ENCODE peak calls at places on chromosomes 1 and 21, in eight cellular contexts. One of them, this sample, is unnamed.

GRCh38 chr1:36222481-36223372 is 1.5 kb upstream of the THRAP3 start:
- DNase-seq in fibroblast of the aortic adventitia: no peak
- DNase-seq in heart left ventricle: no peak
- DNase-seq in LNCaP clone FGC: no peak
- DNase-seq in left ventricle myocardium inferior: no peak
- DNase-seq in fibroblast of mammary gland: peak
- DNase-seq in type B pancreatic cell: no peak
- DNase-seq in A549: no peak
- DNase-seq in this sample: no peak

GRCh38 chr1:31683997-31684396 is 19.8 kb downstream of the COL16A1 start:
- DNase-seq in fibroblast of the aortic adventitia: no peak
- DNase-seq in heart left ventricle: no peak
- DNase-seq in LNCaP clone FGC: no peak
- DNase-seq in left ventricle myocardium inferior: no peak
- DNase-seq in fibroblast of mammary gland: no peak
- DNase-seq in type B pancreatic cell: no peak
- DNase-seq in A549: no peak
- DNase-seq in this sample: no peak

GRCh38 chr1:2988256-2988655 is 33.0 kb upstream of the ACTRT2 start:
- DNase-seq in fibroblast of the aortic adventitia: no peak
- DNase-seq in heart left ventricle: no peak
- DNase-seq in LNCaP clone FGC: no peak
- DNase-seq in left ventricle myocardium inferior: no peak
- DNase-seq in fibroblast of mammary gland: no peak
- DNase-seq in type B pancreatic cell: peak
- DNase-seq in A549: no peak
- DNase-seq in this sample: no peak

GRCh38 chr1:197137322-197137721 is 9.1 kb downstream of the ASPM start:
- DNase-seq in fibroblast of the aortic adventitia: no peak
- DNase-seq in heart left ventricle: no peak
- DNase-seq in LNCaP clone FGC: no peak
- DNase-seq in left ventricle myocardium inferior: no peak
- DNase-seq in fibroblast of mammary gland: no peak
- DNase-seq in type B pancreatic cell: no peak
- DNase-seq in A549: no peak
- DNase-seq in this sample: no peak

GRCh38 chr1:240687820-240688219 is 75.9 kb upstream of the GREM2 start:
- DNase-seq in fibroblast of the aortic adventitia: no peak
- DNase-seq in heart left ventricle: no peak
- DNase-seq in LNCaP clone FGC: peak
- DNase-seq in left ventricle myocardium inferior: no peak
- DNase-seq in fibroblast of mammary gland: no peak
- DNase-seq in type B pancreatic cell: no peak
- DNase-seq in A549: no peak
- DNase-seq in this sample: no peak

GRCh38 chr1:244639561-244639960 is 13.4 kb upstream of the DESI2 start:
- DNase-seq in fibroblast of the aortic adventitia: no peak
- DNase-seq in heart left ventricle: no peak
- DNase-seq in LNCaP clone FGC: no peak
- DNase-seq in left ventricle myocardium inferior: no peak
- DNase-seq in fibroblast of mammary gland: no peak
- DNase-seq in type B pancreatic cell: no peak
- DNase-seq in A549: no peak
- DNase-seq in this sample: no peak

GRCh38 chr1:82125866-82126265 is 325.1 kb downstream of the ADGRL2 start:
- DNase-seq in fibroblast of the aortic adventitia: no peak
- DNase-seq in heart left ventricle: no peak
- DNase-seq in LNCaP clone FGC: no peak
- DNase-seq in left ventricle myocardium inferior: no peak
- DNase-seq in fibroblast of mammary gland: no peak
- DNase-seq in type B pancreatic cell: no peak
- DNase-seq in A549: no peak
- DNase-seq in this sample: no peak

GRCh38 chr1:223846668-223847007 is 891 bp upstream of the TP53BP2 start:
- DNase-seq in fibroblast of the aortic adventitia: no peak
- DNase-seq in heart left ventricle: peak
- DNase-seq in LNCaP clone FGC: no peak
- DNase-seq in left ventricle myocardium inferior: no peak
- DNase-seq in fibroblast of mammary gland: peak
- DNase-seq in type B pancreatic cell: no peak
- DNase-seq in A549: peak
- DNase-seq in this sample: no peak

GRCh38 chr1:206002833-206003532 is at the start of gene RAB7B:
- DNase-seq in fibroblast of the aortic adventitia: peak
- DNase-seq in heart left ventricle: peak
- DNase-seq in LNCaP clone FGC: no peak
- DNase-seq in left ventricle myocardium inferior: peak
- DNase-seq in fibroblast of mammary gland: peak
- DNase-seq in type B pancreatic cell: peak
- DNase-seq in A549: no peak
- DNase-seq in this sample: no peak

GRCh38 chr1:59549903-59550302 is 253.0 kb downstream of the FGGY start:
- DNase-seq in fibroblast of the aortic adventitia: peak
- DNase-seq in heart left ventricle: no peak
- DNase-seq in LNCaP clone FGC: no peak
- DNase-seq in left ventricle myocardium inferior: no peak
- DNase-seq in fibroblast of mammary gland: peak
- DNase-seq in type B pancreatic cell: no peak
- DNase-seq in A549: no peak
- DNase-seq in this sample: no peak

GRCh38 chr1:44290250-44291094 is 64.6 kb downstream of the ERI3 start:
- DNase-seq in fibroblast of the aortic adventitia: no peak
- DNase-seq in heart left ventricle: no peak
- DNase-seq in LNCaP clone FGC: no peak
- DNase-seq in left ventricle myocardium inferior: no peak
- DNase-seq in fibroblast of mammary gland: no peak
- DNase-seq in type B pancreatic cell: no peak
- DNase-seq in A549: no peak
- DNase-seq in this sample: no peak

GRCh38 chr21:33286600-33287456 is 20.7 kb downstream of the IL10RB start:
- DNase-seq in fibroblast of the aortic adventitia: peak
- DNase-seq in heart left ventricle: peak
- DNase-seq in LNCaP clone FGC: no peak
- DNase-seq in left ventricle myocardium inferior: peak
- DNase-seq in fibroblast of mammary gland: peak
- DNase-seq in type B pancreatic cell: no peak
- DNase-seq in A549: peak
- DNase-seq in this sample: no peak

GRCh38 chr1:27402349-27402754 is 9.9 kb downstream of the GPR3 start:
- DNase-seq in fibroblast of the aortic adventitia: peak
- DNase-seq in heart left ventricle: peak
- DNase-seq in LNCaP clone FGC: no peak
- DNase-seq in left ventricle myocardium inferior: peak
- DNase-seq in fibroblast of mammary gland: peak
- DNase-seq in type B pancreatic cell: no peak
- DNase-seq in A549: peak
- DNase-seq in this sample: no peak

GRCh38 chr1:174953657-174954435 is 45.9 kb upstream of the CACYBP start:
- DNase-seq in fibroblast of the aortic adventitia: no peak
- DNase-seq in heart left ventricle: no peak
- DNase-seq in LNCaP clone FGC: no peak
- DNase-seq in left ventricle myocardium inferior: no peak
- DNase-seq in fibroblast of mammary gland: no peak
- DNase-seq in type B pancreatic cell: no peak
- DNase-seq in A549: peak
- DNase-seq in this sample: no peak

GRCh38 chr1:36653850-36654249 is 171.1 kb upstream of the CSF3R start:
- DNase-seq in fibroblast of the aortic adventitia: peak
- DNase-seq in heart left ventricle: no peak
- DNase-seq in LNCaP clone FGC: peak
- DNase-seq in left ventricle myocardium inferior: peak
- DNase-seq in fibroblast of mammary gland: peak
- DNase-seq in type B pancreatic cell: no peak
- DNase-seq in A549: peak
- DNase-seq in this sample: no peak

GRCh38 chr21:14737922-14738321 is 191.8 kb upstream of the SAMSN1 start:
- DNase-seq in fibroblast of the aortic adventitia: peak
- DNase-seq in heart left ventricle: peak
- DNase-seq in LNCaP clone FGC: peak
- DNase-seq in left ventricle myocardium inferior: no peak
- DNase-seq in fibroblast of mammary gland: peak
- DNase-seq in type B pancreatic cell: no peak
- DNase-seq in A549: peak
- DNase-seq in this sample: no peak

GRCh38 chr1:8061673-8062386 is 35.7 kb upstream of the ERRFI1 start:
- DNase-seq in fibroblast of the aortic adventitia: peak
- DNase-seq in heart left ventricle: no peak
- DNase-seq in LNCaP clone FGC: no peak
- DNase-seq in left ventricle myocardium inferior: no peak
- DNase-seq in fibroblast of mammary gland: peak
- DNase-seq in type B pancreatic cell: no peak
- DNase-seq in A549: peak
- DNase-seq in this sample: no peak

GRCh38 chr21:36422279-36423098 is 37.3 kb downstream of the CHAF1B start:
- DNase-seq in fibroblast of the aortic adventitia: peak
- DNase-seq in heart left ventricle: peak
- DNase-seq in LNCaP clone FGC: peak
- DNase-seq in left ventricle myocardium inferior: peak
- DNase-seq in fibroblast of mammary gland: peak
- DNase-seq in type B pancreatic cell: no peak
- DNase-seq in A549: peak
- DNase-seq in this sample: no peak

GRCh38 chr1:218156602-218157001 is 128.5 kb upstream of the RRP15 start:
- DNase-seq in fibroblast of the aortic adventitia: no peak
- DNase-seq in heart left ventricle: no peak
- DNase-seq in LNCaP clone FGC: no peak
- DNase-seq in left ventricle myocardium inferior: peak
- DNase-seq in fibroblast of mammary gland: no peak
- DNase-seq in type B pancreatic cell: no peak
- DNase-seq in A549: no peak
- DNase-seq in this sample: no peak
- TF ChIP-seq CTCF in fibroblast of the aortic adventitia: no peak
- TF ChIP-seq CTCF in heart left ventricle: no peak
- TF ChIP-seq CTCF in LNCaP clone FGC: no peak
- TF ChIP-seq CTCF in left ventricle myocardium inferior: no peak
- TF ChIP-seq CTCF in fibroblast of mammary gland: no peak
- TF ChIP-seq CTCF in type B pancreatic cell: no peak
- TF ChIP-seq CTCF in A549: no peak
- TF ChIP-seq CTCF in this sample: no peak

DNA sequence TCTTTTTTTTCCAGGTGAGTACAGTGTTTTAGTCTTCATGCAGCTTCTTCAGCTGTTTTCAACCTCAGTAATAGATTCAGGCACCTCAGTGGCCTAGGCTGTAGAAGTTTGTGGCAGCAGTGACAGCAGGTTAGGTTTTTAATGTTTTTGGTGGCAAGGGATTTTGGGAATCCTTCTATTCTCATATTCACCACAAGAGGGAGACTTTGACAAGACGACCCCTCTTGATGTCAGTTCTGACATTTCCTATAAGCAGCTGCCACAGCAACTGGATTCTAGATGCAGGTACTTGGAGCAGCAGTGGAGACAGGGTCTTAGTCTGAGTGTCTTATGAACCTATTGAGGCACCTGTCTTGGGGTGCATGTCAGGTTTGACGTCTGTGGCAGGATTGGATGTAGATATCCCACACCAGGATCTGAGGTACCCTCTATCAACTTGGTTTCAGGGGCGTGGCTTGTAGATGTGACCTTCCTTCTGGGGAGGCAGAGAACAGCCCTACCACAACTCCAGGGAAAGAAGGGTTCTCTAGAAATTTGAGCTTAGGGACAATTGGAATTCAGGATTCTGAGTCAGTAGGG is 1104.2 kb upstream of the TMPRSS15 start:
- DNase-seq in fibroblast of the aortic adventitia: no peak
- DNase-seq in heart left ventricle: no peak
- DNase-seq in LNCaP clone FGC: no peak
- DNase-seq in left ventricle myocardium inferior: no peak
- DNase-seq in fibroblast of mammary gland: peak
- DNase-seq in type B pancreatic cell: no peak
- DNase-seq in A549: peak
- DNase-seq in this sample: no peak
- TF ChIP-seq CTCF in fibroblast of the aortic adventitia: no peak
- TF ChIP-seq CTCF in heart left ventricle: no peak
- TF ChIP-seq CTCF in LNCaP clone FGC: peak
- TF ChIP-seq CTCF in left ventricle myocardium inferior: no peak
- TF ChIP-seq CTCF in fibroblast of mammary gland: peak
- TF ChIP-seq CTCF in type B pancreatic cell: peak
- TF ChIP-seq CTCF in A549: no peak
- TF ChIP-seq CTCF in this sample: peak

GRCh38 chr1:153962088-153963029 is 978 bp downstream of the SLC39A1 start:
- DNase-seq in fibroblast of the aortic adventitia: peak
- DNase-seq in heart left ventricle: no peak
- DNase-seq in LNCaP clone FGC: no peak
- DNase-seq in left ventricle myocardium inferior: no peak
- DNase-seq in fibroblast of mammary gland: peak
- DNase-seq in type B pancreatic cell: no peak
- DNase-seq in A549: peak
- DNase-seq in this sample: no peak
- TF ChIP-seq CTCF in fibroblast of the aortic adventitia: no peak
- TF ChIP-seq CTCF in heart left ventricle: no peak
- TF ChIP-seq CTCF in LNCaP clone FGC: no peak
- TF ChIP-seq CTCF in left ventricle myocardium inferior: no peak
- TF ChIP-seq CTCF in fibroblast of mammary gland: no peak
- TF ChIP-seq CTCF in type B pancreatic cell: no peak
- TF ChIP-seq CTCF in A549: no peak
- TF ChIP-seq CTCF in this sample: no peak

GRCh38 chr1:170770254-170770653 is 106.3 kb downstream of the PRRX1 start:
- DNase-seq in fibroblast of the aortic adventitia: no peak
- DNase-seq in heart left ventricle: no peak
- DNase-seq in LNCaP clone FGC: no peak
- DNase-seq in left ventricle myocardium inferior: no peak
- DNase-seq in fibroblast of mammary gland: no peak
- DNase-seq in type B pancreatic cell: no peak
- DNase-seq in A549: no peak
- DNase-seq in this sample: no peak

GRCh38 chr1:170765279-170765678 is 101.3 kb downstream of the PRRX1 start:
- DNase-seq in fibroblast of the aortic adventitia: no peak
- DNase-seq in heart left ventricle: no peak
- DNase-seq in LNCaP clone FGC: no peak
- DNase-seq in left ventricle myocardium inferior: no peak
- DNase-seq in fibroblast of mammary gland: no peak
- DNase-seq in type B pancreatic cell: no peak
- DNase-seq in A549: no peak
- DNase-seq in this sample: no peak

GRCh38 chr1:170768929-170769328 is 105.0 kb downstream of the PRRX1 start:
- DNase-seq in fibroblast of the aortic adventitia: no peak
- DNase-seq in heart left ventricle: no peak
- DNase-seq in LNCaP clone FGC: no peak
- DNase-seq in left ventricle myocardium inferior: no peak
- DNase-seq in fibroblast of mammary gland: no peak
- DNase-seq in type B pancreatic cell: no peak
- DNase-seq in A549: no peak
- DNase-seq in this sample: no peak

DNA sequence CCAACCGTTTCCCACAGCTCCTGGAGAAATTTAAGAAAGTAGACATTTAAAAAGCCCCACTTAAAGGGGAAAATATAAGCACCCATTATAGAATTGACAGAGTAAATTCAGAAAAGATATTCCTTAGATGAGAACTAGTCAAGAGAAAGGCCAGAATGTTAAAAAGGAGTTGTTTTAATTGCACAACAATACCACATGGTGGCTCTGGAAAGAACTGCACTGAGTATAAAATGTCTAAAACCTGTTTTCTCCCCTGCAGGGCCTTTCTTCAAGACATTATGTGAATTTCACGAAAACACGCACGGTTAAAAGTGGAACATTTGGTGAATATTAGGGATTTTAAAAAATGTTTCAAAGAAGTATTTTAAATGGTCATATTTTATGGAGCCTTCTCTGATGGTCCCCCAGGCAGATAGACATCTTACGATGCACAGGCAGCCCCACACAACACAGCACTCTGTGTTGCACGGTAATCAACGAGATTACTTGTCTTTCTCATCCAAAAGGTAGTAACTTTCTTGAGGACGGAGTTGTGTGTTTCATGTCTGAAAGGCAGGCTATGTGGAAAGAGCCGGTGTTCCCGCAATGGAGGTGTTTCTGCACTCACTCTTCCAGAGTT is 101.9 kb downstream of the PRRX1 start:
- DNase-seq in fibroblast of the aortic adventitia: peak
- DNase-seq in heart left ventricle: no peak
- DNase-seq in LNCaP clone FGC: no peak
- DNase-seq in left ventricle myocardium inferior: no peak
- DNase-seq in fibroblast of mammary gland: peak
- DNase-seq in type B pancreatic cell: no peak
- DNase-seq in A549: peak
- DNase-seq in this sample: no peak
- TF ChIP-seq CTCF in fibroblast of the aortic adventitia: peak
- TF ChIP-seq CTCF in heart left ventricle: peak
- TF ChIP-seq CTCF in LNCaP clone FGC: peak
- TF ChIP-seq CTCF in left ventricle myocardium inferior: peak
- TF ChIP-seq CTCF in fibroblast of mammary gland: peak
- TF ChIP-seq CTCF in type B pancreatic cell: peak
- TF ChIP-seq CTCF in A549: peak
- TF ChIP-seq CTCF in this sample: peak

This sample was measured in Panc1.